ENCODE peak calls at places on chromosomes 1 and 21, in four cellular contexts. U, S, O and F are unnamed samples.

GRCh38 chr1:58841455-58841854 is 57.6 kb upstream of the JUN start:
- DNase-seq in U (no peak), O (no peak), S (peak), F (no peak)

GRCh38 chr21:28419110-28419509 is 573.6 kb downstream of the LTN1 start:
- DNase-seq in S (no peak), O (peak), U (no peak), F (no peak)

GRCh38 chr1:25831569-25832196 is 11.9 kb downstream of the MTFR1L start:
- DNase-seq in U (no peak), S (no peak), O (no peak), F (no peak)

GRCh38 chr1:31715097-31715872 is 11.5 kb upstream of the COL16A1 start:
- DNase-seq in U (peak), S (peak), O (peak), F (peak)

GRCh38 chr1:234607091-234608025 is 2.6 kb downstream of the IRF2BP2 start:
- DNase-seq in S (peak), U (peak), O (no peak), F (no peak)

GRCh38 chr1:242057745-242058115 is 58.8 kb upstream of the MAP1LC3C start:
- DNase-seq in U (no peak), S (no peak), O (no peak), F (no peak)

GRCh38 chr1:200708769-200709168 is 29.9 kb upstream of the CAMSAP2 start:
- DNase-seq in S (no peak), U (no peak), O (peak), F (no peak)

GRCh38 chr21:42571391-42572150 is 57.9 kb downstream of the SLC37A1 start:
- DNase-seq in O (no peak), S (no peak), U (no peak), F (no peak)

GRCh38 chr21:25688284-25689035 is 46.2 kb downstream of the ATP5PF start:
- DNase-seq in U (no peak), O (no peak), S (no peak), F (no peak)

GRCh38 chr1:222794656-222795474 is 20.0 kb upstream of the DISP1 start:
- DNase-seq in O (no peak), S (no peak), U (peak), F (no peak)

GRCh38 chr1:44316231-44316759 is 38.8 kb downstream of the ERI3 start:
- DNase-seq in U (no peak), O (peak), S (no peak), F (no peak)

GRCh38 chr1:85087659-85088407 is 39.5 kb upstream of the MCOLN3 start:
- DNase-seq in S (no peak), O (no peak), U (no peak), F (no peak)

GRCh38 chr1:77188770-77189169 is 30.5 kb downstream of the PIGK start:
- DNase-seq in U (no peak), O (no peak), S (no peak), F (no peak)

GRCh38 chr1:15966956-15967344 is 9.0 kb downstream of the ZBTB17 start:
- DNase-seq in U (no peak), S (no peak), O (no peak), F (no peak)

GRCh38 chr1:53765656-53766055 is 26.7 kb upstream of the GLIS1 start:
- DNase-seq in U (no peak), O (peak), S (peak), F (no peak)

GRCh38 chr21:43361493-43362296 is 65.2 kb downstream of the SIK1 start:
- DNase-seq in S (no peak), U (no peak), O (peak), F (no peak)

GRCh38 chr1:159009704-159010361 is at the start of gene IFI16:
- DNase-seq in U (peak), O (peak), S (peak), F (peak)

GRCh38 chr1:29122987-29123870 is 474 bp downstream of the TMEM200B start:
- DNase-seq in S (peak), O (no peak), U (no peak), F (no peak)

GRCh38 chr1:53321366-53321765 is 6.5 kb downstream of the LRP8 start:
- DNase-seq in O (no peak), S (peak), U (no peak), F (no peak)

GRCh38 chr1:228464487-228464983 is 22.6 kb upstream of the RNF187 start:
- DNase-seq in U (peak), O (peak), S (no peak), F (no peak)

GRCh38 chr1:78277253-78277652 is 213.5 kb upstream of the PTGFR start:
- DNase-seq in U (no peak), O (peak), S (peak), F (no peak)

GRCh38 chr1:67313934-67314671 is 6.4 kb downstream of the IL12RB2 start:
- DNase-seq in U (no peak), S (no peak), O (no peak), F (no peak)

GRCh38 chr1:151579436-151580225 is 32.2 kb upstream of the SNX27 start:
- DNase-seq in O (peak), U (no peak), S (peak), F (no peak)

GRCh38 chr1:107273515-107273914 is 132.7 kb downstream of the NTNG1 start:
- DNase-seq in U (no peak), O (no peak), S (no peak), F (no peak)

GRCh38 chr1:66176012-66176715 is 357.8 kb upstream of the SGIP1 start:
- DNase-seq in S (no peak), O (peak), U (no peak), F (no peak)

GRCh38 chr21:38243732-38244406 is 12.9 kb upstream of the KCNJ15 start:
- DNase-seq in S (no peak), U (no peak), O (no peak), F (no peak)

GRCh38 chr1:181423301-181423918 is 59.9 kb upstream of the CACNA1E start:
- DNase-seq in S (peak), U (peak), O (peak), F (peak)

GRCh38 chr1:10561955-10562354 is 87.2 kb downstream of the PEX14 start:
- DNase-seq in U (no peak), O (no peak), S (peak), F (no peak)

GRCh38 chr1:45013551-45014209 is 1.6 kb downstream of the UROD start:
- DNase-seq in U (no peak), S (no peak), O (no peak), F (no peak)

GRCh38 chr1:84265867-84266266 is 35.6 kb upstream of the SAMD13 start:
- DNase-seq in O (no peak), S (no peak), U (no peak), F (no peak)

GRCh38 chr1:2240251-2241156 is 12.4 kb downstream of the SKI start:
- DNase-seq in U (peak), O (no peak), S (peak), F (no peak)

GRCh38 chr21:33136898-33137502 is 67.1 kb downstream of the OLIG1 start:
- DNase-seq in S (no peak), O (no peak), U (no peak), F (no peak)

GRCh38 chr1:86068126-86068805 is 88.3 kb downstream of the COL24A1 start:
- DNase-seq in O (peak), U (no peak), S (no peak), F (no peak)

GRCh38 chr1:225768662-225769426 is 8.8 kb upstream of the SRP9 start:
- DNase-seq in O (no peak), U (no peak), S (no peak), F (no peak)

GRCh38 chr1:204376919-204377799 is 17.4 kb upstream of the PLEKHA6 start:
- DNase-seq in O (no peak), S (no peak), U (peak), F (no peak)

GRCh38 chr1:41803656-41804055 is 115.1 kb downstream of the HIVEP3 start:
- DNase-seq in S (peak), U (no peak), O (no peak), F (no peak)

DNA sequence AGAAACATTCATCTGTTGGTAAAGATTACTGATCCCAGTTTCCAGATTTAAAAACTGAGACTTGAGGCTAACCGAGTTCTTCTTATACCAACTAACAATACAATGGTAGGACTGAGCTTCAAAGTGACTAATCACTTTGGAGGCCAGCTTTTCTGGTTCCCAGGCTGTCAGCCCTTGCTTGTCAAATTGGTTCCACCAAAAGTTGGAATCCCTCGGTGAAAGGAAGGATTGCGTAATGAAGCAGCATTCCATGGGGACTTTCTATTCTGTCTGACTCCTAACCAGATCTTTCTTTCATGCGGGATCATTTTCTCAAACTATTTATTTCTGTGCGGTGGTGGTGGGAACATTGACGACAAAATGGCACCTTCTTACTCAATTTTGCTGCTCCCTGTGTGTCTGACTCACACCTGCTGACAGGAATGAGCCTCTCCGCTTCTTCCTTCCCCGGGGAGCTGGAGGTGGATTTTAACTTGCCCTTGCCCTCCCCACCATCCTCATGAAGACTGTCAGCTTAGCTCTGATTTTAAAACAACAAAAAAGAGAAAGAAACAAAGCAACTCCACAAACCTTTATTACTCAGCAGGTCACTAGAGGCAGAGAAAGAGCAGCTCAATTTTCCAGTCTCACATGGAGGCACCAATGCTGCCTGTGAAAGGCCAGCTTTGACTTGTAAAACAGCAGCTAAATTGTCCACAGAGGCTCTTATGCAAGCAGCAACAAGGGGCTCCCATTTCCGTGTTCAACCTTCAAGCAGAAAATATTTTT is 32.9 kb upstream of the RASAL2 start:
- DNase-seq in U (peak), S (peak), O (peak), F (peak)
- TF ChIP-seq CTCF in U (no peak), S (no peak), O (peak), F (no peak)

GRCh38 chr1:17618558-17619247 is 79.2 kb downstream of the ARHGEF10L start:
- DNase-seq in O (no peak), S (no peak), U (no peak), F (no peak)
- H3K4me3 ChIP-seq in O (peak), S (no peak), U (no peak), F (no peak)

GRCh38 chr1:153578936-153579335 is 13.3 kb upstream of the S100A2 start:
- DNase-seq in O (no peak), S (no peak), U (no peak), F (no peak)

GRCh38 chr1:153573351-153573750 is 7.7 kb upstream of the S100A2 start:
- DNase-seq in U (no peak), S (peak), O (peak), F (no peak)

GRCh38 chr1:153578490-153578889 is 12.8 kb upstream of the S100A2 start:
- DNase-seq in U (no peak), S (no peak), O (no peak), F (no peak)

GRCh38 chr1:153577624-153578051 is 12.0 kb upstream of the S100A2 start:
- DNase-seq in O (no peak), U (no peak), S (no peak), F (no peak)

DNA sequence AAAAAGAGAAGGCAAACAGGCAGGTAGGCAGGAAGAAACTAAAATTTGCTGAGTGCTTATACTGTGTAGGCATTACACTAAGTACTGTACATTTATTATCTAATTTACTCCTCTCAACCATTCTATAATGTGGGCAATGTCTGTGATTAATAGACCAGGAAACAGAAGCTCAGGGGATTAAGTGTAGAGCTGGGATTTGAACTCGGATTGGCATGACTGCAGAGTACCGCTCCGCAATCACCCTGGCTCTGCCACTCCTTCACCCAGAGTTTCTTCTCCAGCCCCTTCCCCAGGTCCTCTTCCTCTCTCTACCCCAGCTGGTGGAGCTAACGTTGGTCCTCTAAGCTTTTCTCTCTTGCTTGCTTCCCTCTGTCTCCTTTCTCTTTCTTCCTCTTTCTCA is 11.5 kb upstream of the S100A2 start:
- DNase-seq in S (peak), U (no peak), O (no peak), F (no peak)
- TF ChIP-seq CTCF in S (no peak), U (no peak), O (no peak), F (no peak)

GRCh38 chr1:174678657-174679056 is 230.9 kb downstream of the GPR52 start:
- DNase-seq in S (no peak), U (no peak), O (no peak), F (no peak)
- H3K4me3 ChIP-seq in S (no peak), U (no peak), O (no peak), F (no peak)

DNA sequence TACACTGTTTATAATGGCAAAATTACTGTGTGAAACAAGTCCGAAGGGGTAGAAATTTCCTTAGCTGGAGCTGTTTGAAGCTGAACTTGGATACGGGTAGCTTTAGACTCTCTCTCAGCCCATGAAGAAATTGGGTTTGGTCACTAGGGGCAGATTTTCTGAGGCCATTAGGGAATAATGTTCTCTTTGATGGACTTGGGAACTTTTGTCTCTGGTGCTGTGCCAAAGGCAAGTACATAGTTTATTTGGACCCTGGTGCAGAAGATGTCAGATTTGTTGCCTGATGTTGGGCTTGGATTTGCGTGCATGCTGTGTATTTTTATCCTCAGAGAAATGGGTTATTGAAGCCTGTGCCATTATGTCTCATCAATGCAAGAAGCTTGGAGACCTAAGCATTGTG is 109.6 kb downstream of the VPS13D start:
- DNase-seq in O (no peak), U (peak), S (no peak), F (no peak)
- TF ChIP-seq CTCF in O (peak), U (peak), S (no peak), F (peak)

GRCh38 chr1:227357229-227358078 is 39.2 kb upstream of the CDC42BPA start:
- DNase-seq in O (peak), S (peak), U (peak), F (no peak)
- H3K4me3 ChIP-seq in O (peak), S (no peak), U (no peak), F (no peak)